ENCODE peak calls at places on chromosomes 12 and 14, in seven cellular contexts. I, T, F, H, A, Z and B are unnamed samples.

GRCh38 chr14:64812412-64812811 is 67.3 kb downstream of the SPTB start:
- DNase-seq in I (no peak), T (no peak), F (no peak), H (no peak), A (no peak), Z (no peak), B (no peak)

GRCh38 chr12:98973395-98973794 is 328.3 kb downstream of the APAF1 start:
- DNase-seq in I (no peak), T (no peak), F (no peak), H (peak), A (peak), Z (no peak), B (no peak)

GRCh38 chr14:22380511-22381455 is 208.2 kb downstream of the DAD1 start:
- DNase-seq in I (no peak), T (no peak), F (no peak), H (peak), A (no peak), Z (no peak), B (no peak)

GRCh38 chr12:65611396-65611795 is 212.9 kb upstream of the HMGA2 start:
- DNase-seq in I (no peak), T (no peak), F (no peak), H (no peak), A (no peak), Z (no peak), B (no peak)

GRCh38 chr12:33248364-33248763 is 191.3 kb downstream of the SYT10 start:
- DNase-seq in I (no peak), T (no peak), F (no peak), H (no peak), A (no peak), Z (no peak), B (no peak)

GRCh38 chr12:116317986-116318737 is 40.7 kb upstream of the MED13L start:
- DNase-seq in I (no peak), T (no peak), F (no peak), H (no peak), A (no peak), Z (no peak), B (no peak)

GRCh38 chr12:84038241-84038640 is 874.4 kb downstream of the SLC6A15 start:
- DNase-seq in I (no peak), T (no peak), F (no peak), H (no peak), A (no peak), Z (no peak), B (no peak)

GRCh38 chr12:6943719-6944380 is at the start of the genes C12orf57 and RNU7-1:
- DNase-seq in I (peak), T (no peak), F (peak), H (peak), A (peak), Z (peak), B (no peak)

GRCh38 chr12:67758119-67758873 is 109.8 kb downstream of the DYRK2 start:
- DNase-seq in I (no peak), T (no peak), F (peak), H (no peak), A (no peak), Z (no peak), B (no peak)

GRCh38 chr12:105860556-105861207 is 278.1 kb downstream of the NUAK1 start:
- DNase-seq in I (no peak), T (no peak), F (no peak), H (no peak), A (no peak), Z (no peak), B (no peak)